ENCODE peak calls at places on chromosomes 11 and 22, in nine cellular contexts. L is Daoy; Q is stimulated activated CD8-positive, alpha-beta memory T cell treated with anti-CD3 and anti-CD28 coated beads, Interleukin-15, amount 100 ng/mL, for 48 hours; K is HFFc6; E is cardiac fibroblast; D is fibroblast of the conjunctiva; J is HT1080; U is ecto neural progenitor cell; X is activated CD4-positive, alpha-beta T cell treated with anti-CD3 and anti-CD28 coated beads for 4 hours. F is an unnamed sample.
A peak's percentile ranks its signal among the peaks of the same experiment; 100 is the strongest.

GRCh38 chr11:124766156-124766555 is 4.1 kb upstream of the ESAM start:
- DNase-seq in L (no peak), Q (no peak), K (no peak), E (no peak), D (no peak), J (no peak), U (no peak), X (no peak), F (no peak)

GRCh38 chr22:39087881-39088687 is 9.0 kb upstream of the APOBEC3H start:
- DNase-seq in L (no peak), Q (no peak), K (no peak), E (no peak), D (no peak), J (no peak), U (peak; percentile 79), X (no peak), F (no peak)

GRCh38 chr11:29093416-29093815 is 923.4 kb downstream of the KCNA4 start:
- DNase-seq in L (peak; percentile 12), Q (no peak), K (peak; percentile 45), E (peak; percentile 65), D (peak; percentile 16), J (peak; percentile 50), U (no peak), X (no peak), F (peak; percentile 21)

GRCh38 chr11:48024635-48025071 is 44.3 kb downstream of the PTPRJ start:
- DNase-seq in L (no peak), Q (no peak), K (no peak), E (no peak), D (no peak), J (no peak), U (no peak), X (no peak), F (no peak)

GRCh38 chr11:44177905-44178304 is 82.4 kb downstream of the EXT2 start:
- DNase-seq in L (no peak), Q (no peak), K (no peak), E (no peak), D (no peak), J (no peak), U (no peak), X (no peak), F (no peak)

GRCh38 chr22:42544686-42545085 is 9.1 kb upstream of the SERHL2 start:
- DNase-seq in L (no peak), Q (no peak), K (no peak), E (peak; percentile 76), D (no peak), J (no peak), U (no peak), X (no peak), F (no peak)

GRCh38 chr22:46292727-46293126 is 3.9 kb upstream of the GTSE1 start:
- DNase-seq in L (no peak), Q (no peak), K (no peak), E (no peak), D (no peak), J (no peak), U (no peak), X (no peak), F (no peak)

GRCh38 chr22:37222440-37222971 is 10.2 kb upstream of the SSTR3 start:
- DNase-seq in L (no peak), Q (no peak), K (no peak), E (no peak), D (no peak), J (no peak), U (no peak), X (peak; percentile 38), F (no peak)

GRCh38 chr22:47016636-47017035 is 254.2 kb downstream of the TBC1D22A start:
- DNase-seq in L (no peak), Q (no peak), K (no peak), E (no peak), D (no peak), J (no peak), U (no peak), X (no peak), F (no peak)

GRCh38 chr11:82892611-82893169 is 7.5 kb downstream of the PRCP start:
- DNase-seq in L (no peak), Q (no peak), K (no peak), E (no peak), D (no peak), J (no peak), U (no peak), X (no peak), F (no peak)

GRCh38 chr22:19448076-19448607 is 631 bp upstream of the C22orf39 start:
- DNase-seq in L (peak; percentile 77), Q (no peak), K (peak; percentile 43), E (peak; percentile 83), D (peak; percentile 62), J (peak; percentile 31), U (peak; percentile 64), X (no peak), F (no peak)

GRCh38 chr11:7495997-7496545 is 10.8 kb downstream of the OLFML1 start:
- DNase-seq in L (no peak), Q (no peak), K (no peak), E (no peak), D (no peak), J (no peak), U (no peak), X (no peak), F (no peak)

GRCh38 chr11:69546735-69547370 is 65.4 kb downstream of the LINC01488 start:
- DNase-seq in L (no peak), Q (peak; percentile 21), K (no peak), E (no peak), D (no peak), J (no peak), U (no peak), X (no peak), F (no peak)

GRCh38 chr22:22366478-22366988 is 121.9 kb downstream of the VPREB1 start:
- DNase-seq in L (no peak), Q (no peak), K (no peak), E (no peak), D (no peak), J (no peak), U (no peak), X (no peak), F (no peak)

GRCh38 chr22:50600541-50600940 is at the start of gene MAPK8IP2:
- DNase-seq in L (no peak), Q (no peak), K (no peak), E (no peak), D (no peak), J (no peak), U (peak; percentile 58), X (no peak), F (no peak)

GRCh38 chr22:45254789-45255261 is 14.1 kb upstream of the KIAA0930 start:
- DNase-seq in L (peak; percentile 49), Q (no peak), K (peak; percentile 38), E (no peak), D (no peak), J (peak; percentile 37), U (no peak), X (no peak), F (no peak)

GRCh38 chr11:64322925-64323260 is 5.0 kb downstream of the PRDX5 start:
- DNase-seq in L (no peak), Q (no peak), K (no peak), E (no peak), D (no peak), J (no peak), U (no peak), X (no peak), F (no peak)

GRCh38 chr22:24744638-24745037 is 29.9 kb downstream of the PIWIL3 start:
- DNase-seq in L (no peak), Q (no peak), K (no peak), E (peak; percentile 19), D (no peak), J (no peak), U (no peak), X (no peak), F (no peak)

GRCh38 chr11:123182101-123182500 is 12.9 kb downstream of the CLMP start:
- DNase-seq in L (no peak), Q (no peak), K (no peak), E (no peak), D (no peak), J (no peak), U (no peak), X (no peak), F (no peak)

GRCh38 chr22:44664149-44664548 is 37.9 kb upstream of the PRR5 start:
- DNase-seq in L (no peak), Q (peak; percentile 48), K (peak; percentile 11), E (no peak), D (no peak), J (no peak), U (no peak), X (peak; percentile 30), F (no peak)

GRCh38 chr11:12259956-12260355 is 117.4 kb upstream of the PARVA start:
- DNase-seq in L (no peak), Q (no peak), K (no peak), E (no peak), D (no peak), J (no peak), U (no peak), X (no peak), F (no peak)

GRCh38 chr11:33461726-33462125 is 204.5 kb downstream of the HIPK3 start:
- DNase-seq in L (no peak), Q (no peak), K (peak; percentile 65), E (no peak), D (no peak), J (no peak), U (no peak), X (no peak), F (no peak)

GRCh38 chr11:65563606-65564005 is 5.4 kb upstream of the LTBP3 start:
- DNase-seq in L (no peak), Q (no peak), K (no peak), E (peak; percentile 66), D (no peak), J (no peak), U (no peak), X (no peak), F (no peak)

GRCh38 chr11:67612751-67613150 is 6.0 kb downstream of the NDUFV1 start:
- DNase-seq in L (no peak), Q (no peak), K (no peak), E (no peak), D (no peak), J (no peak), U (no peak), X (no peak), F (no peak)

GRCh38 chr11:121614661-121615240 is 162.0 kb upstream of the SORL1-AS1 start:
- DNase-seq in L (no peak), Q (no peak), K (no peak), E (no peak), D (no peak), J (no peak), U (no peak), X (no peak), F (no peak)

GRCh38 chr11:111325259-111325658 is 26.9 kb downstream of the POU2AF3 start:
- DNase-seq in L (no peak), Q (no peak), K (no peak), E (no peak), D (no peak), J (no peak), U (no peak), X (no peak), F (no peak)

GRCh38 chr11:108608548-108608947 is 15.0 kb upstream of the EXPH5 start:
- DNase-seq in L (no peak), Q (no peak), K (no peak), E (no peak), D (no peak), J (no peak), U (no peak), X (no peak), F (no peak)